ENCODE peak calls at places on chromosomes 11 and 22, in six cellular contexts. C is A673; F is OCI-LY7; J is CD4-positive, alpha-beta T cell; Z is cardiac muscle cell; U is suprapubic skin. N is an unnamed sample.

GRCh38 chr11:59247535-59248227 is 35.0 kb upstream of the MPEG1 start:
- DNase-seq in J (no peak), U (no peak), C (peak), F (no peak), Z (peak), N (no peak)

GRCh38 chr11:124394408-124394807 is 4.4 kb downstream of the OR8B3 start:
- DNase-seq in Z (peak), U (no peak), J (no peak), F (no peak), C (peak), N (no peak)

GRCh38 chr22:24688294-24688693 is 85.3 kb downstream of the GGT1 start:
- DNase-seq in Z (no peak), C (no peak), J (no peak), F (no peak), U (no peak), N (no peak)

GRCh38 chr11:67504023-67504949 is 877 bp downstream of the PITPNM1 start:
- DNase-seq in Z (peak), C (peak), F (peak), U (no peak), J (no peak), N (no peak)

GRCh38 chr11:19790831-19791552 is 78.4 kb downstream of the NAV2 start:
- DNase-seq in J (no peak), F (peak), U (no peak), C (no peak), Z (no peak), N (no peak)

GRCh38 chr11:68896171-68896959 is 7.3 kb downstream of the MRPL21 start:
- DNase-seq in C (no peak), U (no peak), Z (no peak), J (no peak), F (no peak), N (no peak)

GRCh38 chr11:134050541-134051383 is 18.1 kb upstream of the JAM3 start:
- DNase-seq in U (peak), J (peak), Z (peak), F (peak), C (peak), N (no peak)

GRCh38 chr11:118156531-118157185 is 4.0 kb upstream of the SCN4B start:
- DNase-seq in U (no peak), J (no peak), Z (no peak), C (no peak), F (no peak), N (no peak)

GRCh38 chr22:32627091-32627490 is 152.5 kb downstream of the FBXO7 start:
- DNase-seq in U (no peak), F (no peak), C (no peak), J (no peak), Z (no peak), N (no peak)

GRCh38 chr11:57475671-57476222 is 15.4 kb downstream of the RTN4RL2 start:
- DNase-seq in U (no peak), F (no peak), J (no peak), C (no peak), Z (no peak), N (no peak)

GRCh38 chr11:92211576-92212167 is 12.9 kb upstream of the FAT3 start:
- DNase-seq in F (no peak), Z (peak), J (no peak), U (no peak), C (peak), N (no peak)

GRCh38 chr11:60699282-60699681 is at the start of gene MS4A8:
- DNase-seq in Z (no peak), U (no peak), C (peak), F (no peak), J (no peak), N (no peak)

GRCh38 chr22:44369916-44370804 is 57.4 kb upstream of the SHISAL1 start:
- DNase-seq in Z (no peak), C (no peak), J (no peak), F (no peak), U (no peak), N (no peak)

GRCh38 chr22:48711669-48712068 is 1116.0 kb downstream of the BRD1 start:
- DNase-seq in F (no peak), C (no peak), Z (no peak), J (no peak), U (no peak), N (no peak)

GRCh38 chr22:37775785-37776638 is 31.7 kb upstream of the GCAT start:
- DNase-seq in C (no peak), Z (no peak), U (no peak), F (no peak), J (no peak), N (no peak)

GRCh38 chr11:3913921-3914320 is 58.5 kb downstream of the STIM1 start:
- DNase-seq in C (no peak), J (no peak), Z (no peak), U (no peak), F (no peak), N (no peak)

GRCh38 chr11:27234043-27234668 is 128.9 kb downstream of the CCDC34 start:
- DNase-seq in U (no peak), F (peak), J (no peak), C (peak), Z (peak), N (no peak)

GRCh38 chr11:126393143-126393542 is 37.7 kb downstream of the ST3GAL4 start:
- DNase-seq in Z (no peak), J (no peak), F (no peak), U (no peak), C (no peak), N (no peak)

GRCh38 chr11:130480721-130481140 is 32.3 kb downstream of the ADAMTS15 start:
- DNase-seq in U (no peak), F (no peak), C (peak), J (no peak), Z (peak), N (no peak)

GRCh38 chr11:27460571-27460970 is 12.0 kb downstream of the LGR4 start:
- DNase-seq in C (no peak), U (no peak), F (no peak), J (no peak), Z (no peak), N (no peak)

GRCh38 chr11:65927904-65928397 is 8.7 kb downstream of the DRAP1 start:
- DNase-seq in J (peak), Z (no peak), U (no peak), C (no peak), F (peak), N (no peak)

GRCh38 chr11:128963744-128964340 is 21.2 kb upstream of the TP53AIP1 start:
- DNase-seq in C (no peak), J (no peak), F (no peak), Z (peak), U (no peak), N (no peak)

GRCh38 chr11:71420455-71421241 is 27.5 kb downstream of the DHCR7 start:
- DNase-seq in F (peak), J (no peak), C (peak), U (no peak), Z (peak), N (no peak)

GRCh38 chr11:95269402-95269801 is 38.4 kb upstream of the SESN3 start:
- DNase-seq in U (no peak), J (no peak), Z (no peak), F (no peak), C (no peak), N (no peak)

GRCh38 chr22:19757985-19758895 is 2.3 kb upstream of the TBX1 start:
- DNase-seq in Z (no peak), F (no peak), C (no peak), J (no peak), U (no peak), N (no peak)

DNA sequence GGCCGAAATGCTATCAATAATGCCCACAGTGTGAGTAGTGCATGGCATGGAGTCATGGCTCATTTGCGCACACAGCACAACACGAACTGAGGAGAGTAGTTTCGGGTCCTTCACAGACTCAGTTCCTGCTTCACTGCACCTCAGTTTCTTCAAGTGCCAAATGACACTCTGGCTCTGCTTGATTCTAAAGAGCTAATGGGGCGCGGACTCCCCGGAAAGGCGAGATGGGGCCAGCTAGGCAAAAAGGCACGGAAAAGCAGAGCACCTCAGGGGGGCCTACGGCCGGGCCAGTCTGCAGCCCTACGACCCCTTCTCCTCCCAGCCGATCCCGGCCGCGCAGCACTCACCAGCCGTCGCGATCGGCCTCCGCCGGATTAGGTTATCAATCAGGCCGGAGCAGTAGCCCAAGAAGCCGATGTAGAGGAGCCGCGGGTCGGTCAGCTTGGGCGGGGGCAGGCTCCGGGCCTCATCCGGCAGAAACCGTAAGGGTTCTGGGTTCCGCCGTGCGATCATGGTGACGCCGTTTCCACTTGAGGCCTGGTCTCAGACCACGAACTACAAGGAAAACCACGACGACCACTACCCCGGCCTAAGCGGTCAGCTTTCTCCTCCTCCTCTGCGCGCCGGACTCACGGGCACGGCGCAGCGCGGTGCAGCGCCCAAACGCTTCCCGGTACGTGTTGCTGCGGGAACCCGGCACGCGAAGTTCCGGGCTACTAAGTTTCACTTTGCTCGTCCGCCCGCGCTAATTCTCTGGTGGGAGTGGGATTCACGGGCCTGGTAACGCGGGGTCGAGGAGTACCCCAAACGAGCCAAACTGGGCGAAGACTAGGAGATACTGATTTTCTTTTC is at the start of gene NDUFC2:
- DNase-seq in Z (peak), U (peak), J (peak), F (peak), C (peak), N (peak)
- TF ChIP-seq CTCF in Z (peak), U (no peak), J (no peak), F (no peak), C (no peak), N (peak)

DNA sequence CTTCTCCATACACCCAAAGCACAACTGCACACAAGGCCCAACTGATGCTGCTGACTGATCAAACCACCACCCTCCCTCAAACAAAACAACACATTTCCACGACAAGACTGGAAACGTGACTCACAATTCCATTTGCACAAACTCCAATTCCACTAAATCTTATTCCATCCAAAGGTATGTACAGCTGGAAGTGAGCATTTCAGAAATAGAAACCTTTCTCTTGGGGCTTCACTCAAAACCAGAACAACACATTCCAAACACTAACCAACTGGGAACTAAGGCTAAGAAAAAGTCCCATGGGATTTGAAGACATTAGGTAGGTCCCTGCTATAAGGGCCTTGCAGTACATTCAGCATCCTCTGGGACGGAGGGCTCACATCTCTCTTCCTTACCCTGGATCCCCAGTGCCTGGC is 19.6 kb downstream of the MORC2 start:
- DNase-seq in F (no peak), Z (no peak), C (peak), U (no peak), J (no peak), N (no peak)
- TF ChIP-seq CTCF in F (no peak), Z (no peak), C (no peak), U (no peak), J (no peak), N (peak)

DNA sequence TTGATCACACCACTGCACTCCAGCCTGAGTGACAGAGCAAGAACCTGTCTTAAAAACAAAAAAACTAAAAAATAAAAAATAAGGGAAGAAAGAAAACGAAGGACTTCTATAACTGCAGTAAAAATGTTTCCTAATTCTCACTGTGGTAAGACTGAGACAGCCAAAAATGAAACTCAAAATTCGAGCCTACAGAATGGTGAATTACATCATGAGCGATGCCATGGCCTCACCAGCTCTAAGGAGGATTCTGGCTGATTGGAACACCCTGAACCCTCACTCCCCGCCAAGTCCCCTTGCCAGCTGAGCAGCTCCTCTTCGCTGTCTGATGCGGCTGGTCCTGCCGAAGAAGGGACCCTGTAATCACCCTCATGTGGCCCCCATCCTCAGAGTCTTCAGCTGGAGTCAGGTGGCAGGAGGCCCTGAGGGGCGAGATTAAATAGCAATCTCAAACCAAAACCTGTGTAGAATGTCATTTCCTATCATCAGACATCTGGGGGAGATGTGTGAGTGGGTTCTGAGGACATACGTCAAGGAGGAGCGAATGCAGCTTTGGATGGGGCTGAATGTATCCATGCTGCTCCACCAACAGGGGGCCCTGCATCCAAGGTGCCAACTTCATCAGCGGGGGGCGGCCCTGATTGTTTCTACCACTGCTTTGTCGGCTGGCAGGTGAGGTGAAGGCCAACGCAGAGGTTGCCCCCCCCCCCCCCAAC is 29.2 kb downstream of the PDGFB start:
- DNase-seq in U (peak), Z (no peak), C (no peak), F (peak), J (peak), N (peak)
- TF ChIP-seq CTCF in U (no peak), Z (peak), C (peak), F (peak), J (peak), N (peak)

GRCh38 chr22:35177811-35178210 is 79.5 kb upstream of the HMGXB4 start:
- DNase-seq in F (no peak), Z (no peak), J (no peak), U (no peak), C (no peak), N (no peak)
- TF ChIP-seq CTCF in F (peak), Z (no peak), J (no peak), U (no peak), C (peak), N (no peak)

GRCh38 chr11:79052539-79052938 is 388.3 kb downstream of the TENM4 start:
- DNase-seq in U (no peak), J (no peak), C (no peak), F (no peak), Z (no peak), N (no peak)
- TF ChIP-seq CTCF in U (no peak), J (no peak), C (peak), F (no peak), Z (no peak), N (peak)

GRCh38 chr11:63682045-63682915 is 980 bp downstream of the RTN3 start:
- DNase-seq in J (no peak), U (no peak), F (peak), Z (peak), C (peak), N (no peak)
- TF ChIP-seq CTCF in J (peak), U (peak), F (peak), Z (no peak), C (no peak), N (peak)

GRCh38 chr22:17914474-17914873 is 109.9 kb downstream of the MICAL3 start:
- DNase-seq in Z (no peak), U (no peak), J (no peak), F (no peak), C (no peak), N (no peak)
- TF ChIP-seq CTCF in Z (no peak), U (no peak), J (no peak), F (no peak), C (no peak), N (no peak)

GRCh38 chr11:17735823-17736772 is 1.5 kb downstream of the KCNC1 start:
- DNase-seq in C (peak), U (peak), Z (no peak), F (no peak), J (no peak), N (no peak)
- TF ChIP-seq CTCF in C (peak), U (no peak), Z (peak), F (no peak), J (no peak), N (peak)

N was measured in type B pancreatic cell.